ENCODE peak calls at places on chromosomes 2 and 18, in five cellular contexts. D is right cardiac atrium, C is adrenal gland, Z is endodermal cell, S is heart right ventricle. P is an unnamed sample.

GRCh38 chr2:109066917-109067828 is 61.8 kb upstream of the SH3RF3 start:
- DNase-seq in Z (no peak), S (no peak), D (no peak), C (no peak), P (no peak)

GRCh38 chr18:32195881-32196815 is 6.3 kb downstream of the MEP1B start:
- DNase-seq in S (no peak), D (peak), Z (no peak), C (no peak), P (no peak)

GRCh38 chr18:9688036-9688741 is 19.9 kb upstream of the RAB31 start:
- DNase-seq in D (no peak), C (no peak), S (no peak), Z (no peak), P (no peak)

GRCh38 chr2:234289789-234290188 is 207.1 kb downstream of the ARL4C start:
- DNase-seq in S (no peak), C (peak), D (no peak), Z (no peak), P (no peak)

GRCh38 chr2:76178610-76179009 is 467.9 kb upstream of the GCFC2 start:
- DNase-seq in C (no peak), S (no peak), D (no peak), Z (no peak), P (no peak)

GRCh38 chr18:2932247-2933181 is 80.4 kb downstream of the LPIN2 start:
- DNase-seq in D (no peak), S (peak), C (no peak), Z (peak), P (no peak)

GRCh38 chr2:893311-893710 is 57.3 kb upstream of the SNTG2 start:
- DNase-seq in S (no peak), C (peak), Z (peak), D (no peak), P (no peak)

GRCh38 chr2:175293776-175294175 is 112.3 kb upstream of the ATP5MC3 start:
- DNase-seq in Z (no peak), S (no peak), D (no peak), C (no peak), P (no peak)

GRCh38 chr2:235679471-235679870 is 185.6 kb downstream of the AGAP1 start:
- DNase-seq in C (no peak), D (no peak), S (no peak), Z (no peak), P (no peak)

GRCh38 chr18:75582406-75582821 is 154.9 kb upstream of the SMIM21 start:
- DNase-seq in S (no peak), C (no peak), D (no peak), Z (no peak), P (no peak)

GRCh38 chr2:209579236-209579749 is 155.4 kb downstream of the MAP2 start:
- DNase-seq in D (peak), C (peak), Z (peak), S (peak), P (no peak)

GRCh38 chr2:130882111-130882510 is 45.4 kb downstream of the ARHGEF4 start:
- DNase-seq in D (no peak), C (peak), S (no peak), Z (no peak), P (no peak)

GRCh38 chr2:191243154-191243553 is 2.0 kb upstream of the MYO1B start:
- DNase-seq in S (no peak), C (no peak), Z (no peak), D (no peak), P (no peak)

GRCh38 chr18:32893915-32894314 is 121.1 kb upstream of the KLHL14 start:
- DNase-seq in Z (no peak), C (no peak), D (no peak), S (no peak), P (no peak)

GRCh38 chr2:235807347-235807746 is 313.5 kb downstream of the AGAP1 start:
- DNase-seq in S (no peak), C (no peak), Z (peak), D (no peak), P (no peak)

GRCh38 chr2:134441153-134441863 is 187.4 kb downstream of the MGAT5 start:
- DNase-seq in S (no peak), Z (no peak), D (peak), C (no peak), P (no peak)

GRCh38 chr2:150882751-150883520 is 378.7 kb downstream of the RBM43 start:
- DNase-seq in C (no peak), D (no peak), Z (no peak), S (no peak), P (no peak)

DNA sequence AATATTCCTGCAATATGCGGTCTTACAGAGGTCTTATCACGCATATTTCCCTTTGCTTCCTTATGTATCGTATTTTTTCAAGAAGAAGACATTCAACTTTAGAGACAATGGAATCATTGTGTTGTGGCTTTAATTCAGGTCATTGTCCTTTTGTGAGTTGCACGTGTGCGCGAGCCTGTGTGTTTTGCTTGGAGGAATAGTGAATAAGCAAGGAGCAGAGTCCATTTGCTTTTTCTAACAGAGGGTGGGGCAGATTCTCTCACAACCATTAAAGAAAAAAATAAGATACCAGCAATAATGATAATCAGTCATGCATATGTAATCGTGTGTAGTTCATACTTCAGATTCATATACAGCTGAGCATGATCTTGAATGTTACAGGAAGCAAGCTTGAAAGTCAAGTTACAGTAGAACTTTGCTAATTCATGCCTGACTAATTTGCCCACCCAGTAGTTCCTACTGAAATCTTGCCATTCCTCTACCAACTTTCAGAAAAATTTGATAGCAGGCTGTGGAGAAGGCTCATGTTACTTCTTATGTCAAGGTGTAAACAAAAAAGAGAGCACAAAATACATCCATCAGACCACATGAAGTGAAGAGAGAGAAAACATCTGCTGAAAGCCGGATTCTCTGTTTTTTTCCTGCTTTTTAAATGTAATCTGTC is 243.7 kb downstream of the NEDD4L start:
- DNase-seq in S (no peak), C (no peak), Z (no peak), D (no peak), P (no peak)
- H3K27ac ChIP-seq in S (peak), C (no peak), Z (no peak), D (peak), P (peak)

GRCh38 chr2:37688771-37689468 is 17.5 kb upstream of the CDC42EP3 start:
- DNase-seq in S (no peak), C (peak), D (peak), Z (peak), P (no peak)
- H3K27ac ChIP-seq in S (peak), C (no peak), D (peak), Z (no peak), P (no peak)

GRCh38 chr18:58262581-58262980 is 218.6 kb downstream of the NEDD4L start:
- DNase-seq in Z (peak), C (no peak), S (no peak), D (no peak), P (no peak)
- H3K27ac ChIP-seq in Z (no peak), C (peak), S (peak), D (peak), P (peak)

GRCh38 chr2:99598435-99598834 is 108.6 kb upstream of the REV1 start:
- DNase-seq in D (no peak), Z (peak), C (no peak), S (no peak), P (no peak)

GRCh38 chr2:99595373-99595772 is 105.6 kb upstream of the REV1 start:
- DNase-seq in C (no peak), Z (no peak), S (no peak), D (no peak), P (no peak)

GRCh38 chr2:99597616-99598015 is 107.8 kb upstream of the REV1 start:
- DNase-seq in S (no peak), C (no peak), Z (no peak), D (no peak), P (no peak)

GRCh38 chr2:99593692-99594427 is 104.0 kb upstream of the REV1 start:
- DNase-seq in S (no peak), C (no peak), D (no peak), Z (no peak), P (no peak)
- H3K27ac ChIP-seq in S (no peak), C (no peak), D (no peak), Z (no peak), P (no peak)

GRCh38 chr2:37809931-37810570 is 115.0 kb upstream of the RMDN2 start:
- DNase-seq in Z (no peak), S (no peak), C (no peak), D (no peak), P (no peak)
- H3K27ac ChIP-seq in Z (no peak), S (no peak), C (no peak), D (no peak), P (no peak)

GRCh38 chr18:58493516-58494253 is 135.2 kb downstream of the ALPK2 start:
- DNase-seq in Z (peak), S (peak), C (peak), D (peak), P (peak)
- H3K27ac ChIP-seq in Z (no peak), S (peak), C (no peak), D (peak), P (peak)

DNA sequence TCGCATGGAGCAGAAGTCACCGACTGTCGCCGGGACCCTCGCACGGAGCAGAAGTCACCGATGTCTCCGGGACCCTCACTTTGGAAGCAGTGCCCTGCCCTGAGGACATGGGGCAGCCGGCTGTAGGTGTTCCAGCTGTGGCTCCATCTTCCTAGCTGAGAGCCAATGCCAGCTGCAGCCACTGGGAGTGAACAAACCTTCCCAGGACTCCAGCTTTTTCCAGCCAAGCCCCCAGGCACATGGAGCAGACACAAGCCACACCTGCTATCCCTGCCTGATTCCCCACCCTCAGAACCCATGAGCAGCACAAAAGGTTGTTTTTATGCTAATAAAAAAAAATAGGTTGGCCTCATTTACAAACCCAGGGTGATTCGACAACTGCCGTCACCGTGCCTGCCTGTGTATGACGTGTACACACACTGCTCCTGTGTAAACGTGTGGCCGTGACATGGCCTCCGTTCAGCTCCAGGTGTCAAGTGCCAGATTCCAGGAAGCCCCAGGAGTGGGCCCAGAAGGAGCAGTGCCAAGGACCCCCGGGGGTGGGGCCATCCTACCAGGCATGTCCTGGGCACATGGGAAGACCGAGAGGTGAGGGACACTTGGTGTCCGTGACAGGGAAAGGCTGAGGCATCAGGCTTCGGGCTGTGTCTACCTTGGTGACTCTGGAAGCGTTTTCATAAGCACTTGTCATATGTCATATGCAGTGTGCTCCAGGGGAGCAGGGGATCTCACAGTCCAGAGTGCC is 91.5 kb downstream of the EIPR1 start:
- DNase-seq in S (no peak), C (peak), Z (no peak), D (no peak), P (no peak)
- H3K27ac ChIP-seq in S (no peak), C (no peak), Z (peak), D (no peak), P (no peak)

GRCh38 chr2:54107903-54108615 is 7.4 kb upstream of the ACYP2 start:
- DNase-seq in S (no peak), C (no peak), D (no peak), Z (peak), P (no peak)
- H3K27ac ChIP-seq in S (no peak), C (no peak), D (no peak), Z (no peak), P (no peak)